ENCODE peak calls at places on chromosomes 1 and 21, in eight cellular contexts. One of them, this sample, is unnamed.
A peak's percentile ranks its signal among the peaks of the same experiment; 100 is the strongest.

GRCh38 chr1:75999034-75999433 is 66.8 kb upstream of the ASB17 start:
- DNase-seq in suprapubic skin: no peak
- DNase-seq in upper lobe of right lung: no peak
- DNase-seq in H9: no peak
- DNase-seq in cardiac muscle cell: no peak
- DNase-seq in lower lobe of right lung: no peak
- DNase-seq in left ventricle myocardium inferior: no peak
- DNase-seq in AG09309: no peak
- DNase-seq in this sample: no peak

GRCh38 chr21:27564684-27565280 is 597.9 kb upstream of the ADAMTS5 start:
- DNase-seq in AG09309: no peak
- DNase-seq in cardiac muscle cell: peak; percentile 71
- DNase-seq in upper lobe of right lung: no peak
- DNase-seq in H9: peak; percentile 38
- DNase-seq in lower lobe of right lung: no peak
- DNase-seq in left ventricle myocardium inferior: peak; percentile 23
- DNase-seq in suprapubic skin: no peak
- DNase-seq in this sample: no peak

GRCh38 chr1:246753670-246754535 is 29.7 kb downstream of the SCCPDH start:
- DNase-seq in suprapubic skin: peak; percentile 67
- DNase-seq in H9: peak; percentile 88
- DNase-seq in cardiac muscle cell: peak; percentile 68
- DNase-seq in left ventricle myocardium inferior: peak; percentile 44
- DNase-seq in AG09309: peak; percentile 16
- DNase-seq in upper lobe of right lung: no peak
- DNase-seq in lower lobe of right lung: no peak
- DNase-seq in this sample: peak; percentile 53

GRCh38 chr1:206703647-206704046 is 18.9 kb downstream of the MAPKAPK2 start:
- DNase-seq in AG09309: no peak
- DNase-seq in upper lobe of right lung: peak; percentile 43
- DNase-seq in suprapubic skin: peak; percentile 19
- DNase-seq in cardiac muscle cell: no peak
- DNase-seq in left ventricle myocardium inferior: no peak
- DNase-seq in lower lobe of right lung: no peak
- DNase-seq in H9: no peak
- DNase-seq in this sample: no peak

GRCh38 chr1:196466656-196467055 is 141.6 kb downstream of the KCNT2 start:
- DNase-seq in H9: no peak
- DNase-seq in lower lobe of right lung: no peak
- DNase-seq in suprapubic skin: no peak
- DNase-seq in cardiac muscle cell: no peak
- DNase-seq in upper lobe of right lung: no peak
- DNase-seq in AG09309: peak; percentile 13
- DNase-seq in left ventricle myocardium inferior: no peak
- DNase-seq in this sample: no peak

GRCh38 chr1:113396585-113396984 is 6.3 kb downstream of the MAGI3 start:
- DNase-seq in AG09309: peak; percentile 45
- DNase-seq in left ventricle myocardium inferior: no peak
- DNase-seq in cardiac muscle cell: peak; percentile 48
- DNase-seq in H9: no peak
- DNase-seq in upper lobe of right lung: no peak
- DNase-seq in suprapubic skin: no peak
- DNase-seq in lower lobe of right lung: no peak
- DNase-seq in this sample: no peak

GRCh38 chr1:78038071-78038470 is 7.7 kb upstream of the GIPC2 start:
- DNase-seq in cardiac muscle cell: peak; percentile 38
- DNase-seq in upper lobe of right lung: no peak
- DNase-seq in suprapubic skin: no peak
- DNase-seq in left ventricle myocardium inferior: no peak
- DNase-seq in lower lobe of right lung: no peak
- DNase-seq in AG09309: no peak
- DNase-seq in H9: no peak
- DNase-seq in this sample: no peak

GRCh38 chr1:176111835-176112234 is 95.3 kb downstream of the COP1 start:
- DNase-seq in cardiac muscle cell: no peak
- DNase-seq in left ventricle myocardium inferior: no peak
- DNase-seq in suprapubic skin: no peak
- DNase-seq in upper lobe of right lung: no peak
- DNase-seq in lower lobe of right lung: no peak
- DNase-seq in AG09309: no peak
- DNase-seq in H9: no peak
- DNase-seq in this sample: no peak

GRCh38 chr1:58290685-58291372 is 255.7 kb downstream of the OMA1 start:
- DNase-seq in H9: peak; percentile 69
- DNase-seq in cardiac muscle cell: peak; percentile 32
- DNase-seq in lower lobe of right lung: no peak
- DNase-seq in suprapubic skin: no peak
- DNase-seq in left ventricle myocardium inferior: no peak
- DNase-seq in AG09309: no peak
- DNase-seq in upper lobe of right lung: no peak
- DNase-seq in this sample: no peak

GRCh38 chr1:113660053-113660452 is 99.2 kb downstream of the PHTF1 start:
- DNase-seq in AG09309: no peak
- DNase-seq in cardiac muscle cell: no peak
- DNase-seq in suprapubic skin: no peak
- DNase-seq in lower lobe of right lung: no peak
- DNase-seq in H9: no peak
- DNase-seq in upper lobe of right lung: no peak
- DNase-seq in left ventricle myocardium inferior: no peak
- DNase-seq in this sample: no peak

GRCh38 chr1:92748138-92748537 is 36.8 kb downstream of the EVI5 start:
- DNase-seq in H9: no peak
- DNase-seq in left ventricle myocardium inferior: no peak
- DNase-seq in cardiac muscle cell: no peak
- DNase-seq in lower lobe of right lung: no peak
- DNase-seq in upper lobe of right lung: no peak
- DNase-seq in suprapubic skin: no peak
- DNase-seq in AG09309: no peak
- DNase-seq in this sample: no peak

GRCh38 chr1:152313970-152314369 is 11.1 kb downstream of the FLG start:
- DNase-seq in AG09309: no peak
- DNase-seq in lower lobe of right lung: no peak
- DNase-seq in left ventricle myocardium inferior: no peak
- DNase-seq in upper lobe of right lung: no peak
- DNase-seq in suprapubic skin: no peak
- DNase-seq in H9: no peak
- DNase-seq in cardiac muscle cell: no peak
- DNase-seq in this sample: no peak

GRCh38 chr1:243397613-243398321 is 141.9 kb downstream of the SDCCAG8 start:
- DNase-seq in lower lobe of right lung: no peak
- DNase-seq in suprapubic skin: no peak
- DNase-seq in AG09309: no peak
- DNase-seq in upper lobe of right lung: no peak
- DNase-seq in H9: no peak
- DNase-seq in cardiac muscle cell: no peak
- DNase-seq in left ventricle myocardium inferior: no peak
- DNase-seq in this sample: no peak

GRCh38 chr21:35394634-35395369 is 345.7 kb upstream of the RUNX1 start:
- DNase-seq in lower lobe of right lung: no peak
- DNase-seq in H9: no peak
- DNase-seq in upper lobe of right lung: no peak
- DNase-seq in suprapubic skin: no peak
- DNase-seq in AG09309: no peak
- DNase-seq in cardiac muscle cell: no peak
- DNase-seq in left ventricle myocardium inferior: no peak
- DNase-seq in this sample: no peak

GRCh38 chr1:55046871-55047270 is 7.5 kb downstream of the PCSK9 start:
- DNase-seq in left ventricle myocardium inferior: no peak
- DNase-seq in H9: no peak
- DNase-seq in AG09309: no peak
- DNase-seq in suprapubic skin: no peak
- DNase-seq in upper lobe of right lung: no peak
- DNase-seq in lower lobe of right lung: no peak
- DNase-seq in cardiac muscle cell: no peak
- DNase-seq in this sample: no peak

GRCh38 chr1:112618721-112619517 is at the start of gene ST7L:
- DNase-seq in cardiac muscle cell: peak; percentile 81
- DNase-seq in upper lobe of right lung: peak; percentile 87
- DNase-seq in lower lobe of right lung: peak; percentile 77
- DNase-seq in H9: peak; percentile 69
- DNase-seq in AG09309: no peak
- DNase-seq in suprapubic skin: peak; percentile 85
- DNase-seq in left ventricle myocardium inferior: peak; percentile 78
- DNase-seq in this sample: peak; percentile 47

GRCh38 chr1:202237052-202237451 is 43.5 kb downstream of the LGR6 start:
- DNase-seq in left ventricle myocardium inferior: no peak
- DNase-seq in cardiac muscle cell: peak; percentile 36
- DNase-seq in suprapubic skin: no peak
- DNase-seq in lower lobe of right lung: no peak
- DNase-seq in AG09309: no peak
- DNase-seq in upper lobe of right lung: peak; percentile 65
- DNase-seq in H9: peak; percentile 93
- DNase-seq in this sample: no peak
- TF ChIP-seq CTCF in left ventricle myocardium inferior: peak; percentile 56
- TF ChIP-seq CTCF in cardiac muscle cell: peak; percentile 60
- TF ChIP-seq CTCF in suprapubic skin: no peak
- TF ChIP-seq CTCF in lower lobe of right lung: peak; percentile 42
- TF ChIP-seq CTCF in AG09309: peak; percentile 51
- TF ChIP-seq CTCF in upper lobe of right lung: peak; percentile 34
- TF ChIP-seq CTCF in H9: peak; percentile 87
- TF ChIP-seq CTCF in this sample: no peak

GRCh38 chr1:224640018-224640417 is 23.9 kb downstream of the CNIH3 start:
- DNase-seq in upper lobe of right lung: no peak
- DNase-seq in cardiac muscle cell: no peak
- DNase-seq in lower lobe of right lung: no peak
- DNase-seq in suprapubic skin: no peak
- DNase-seq in H9: no peak
- DNase-seq in left ventricle myocardium inferior: no peak
- DNase-seq in AG09309: no peak
- DNase-seq in this sample: no peak

GRCh38 chr1:224640587-224640986 is 24.5 kb downstream of the CNIH3 start:
- DNase-seq in AG09309: no peak
- DNase-seq in lower lobe of right lung: no peak
- DNase-seq in cardiac muscle cell: no peak
- DNase-seq in suprapubic skin: no peak
- DNase-seq in upper lobe of right lung: no peak
- DNase-seq in H9: no peak
- DNase-seq in left ventricle myocardium inferior: no peak
- DNase-seq in this sample: no peak

GRCh38 chr1:224639426-224639975 is 23.4 kb downstream of the CNIH3 start:
- DNase-seq in AG09309: no peak
- DNase-seq in cardiac muscle cell: no peak
- DNase-seq in lower lobe of right lung: no peak
- DNase-seq in left ventricle myocardium inferior: no peak
- DNase-seq in H9: no peak
- DNase-seq in upper lobe of right lung: no peak
- DNase-seq in suprapubic skin: no peak
- DNase-seq in this sample: no peak

GRCh38 chr1:224643653-224644052 is 27.5 kb downstream of the CNIH3 start:
- DNase-seq in lower lobe of right lung: no peak
- DNase-seq in cardiac muscle cell: no peak
- DNase-seq in upper lobe of right lung: no peak
- DNase-seq in AG09309: no peak
- DNase-seq in H9: peak; percentile 50
- DNase-seq in suprapubic skin: no peak
- DNase-seq in left ventricle myocardium inferior: no peak
- DNase-seq in this sample: no peak

GRCh38 chr1:224641030-224641429 is 24.9 kb downstream of the CNIH3 start:
- DNase-seq in left ventricle myocardium inferior: no peak
- DNase-seq in cardiac muscle cell: no peak
- DNase-seq in upper lobe of right lung: no peak
- DNase-seq in lower lobe of right lung: no peak
- DNase-seq in AG09309: no peak
- DNase-seq in suprapubic skin: no peak
- DNase-seq in H9: peak; percentile 76
- DNase-seq in this sample: no peak
- TF ChIP-seq CTCF in left ventricle myocardium inferior: no peak
- TF ChIP-seq CTCF in cardiac muscle cell: no peak
- TF ChIP-seq CTCF in upper lobe of right lung: no peak
- TF ChIP-seq CTCF in lower lobe of right lung: no peak
- TF ChIP-seq CTCF in AG09309: no peak
- TF ChIP-seq CTCF in suprapubic skin: no peak
- TF ChIP-seq CTCF in H9: peak; percentile 62
- TF ChIP-seq CTCF in this sample: no peak

GRCh38 chr1:96842215-96842614 is 120.6 kb downstream of the PTBP2 start:
- DNase-seq in upper lobe of right lung: no peak
- DNase-seq in AG09309: no peak
- DNase-seq in H9: no peak
- DNase-seq in cardiac muscle cell: peak; percentile 37
- DNase-seq in lower lobe of right lung: no peak
- DNase-seq in left ventricle myocardium inferior: no peak
- DNase-seq in suprapubic skin: no peak
- DNase-seq in this sample: no peak
- TF ChIP-seq CTCF in upper lobe of right lung: no peak
- TF ChIP-seq CTCF in AG09309: peak; percentile 12
- TF ChIP-seq CTCF in H9: peak; percentile 51
- TF ChIP-seq CTCF in cardiac muscle cell: peak; percentile 35
- TF ChIP-seq CTCF in lower lobe of right lung: no peak
- TF ChIP-seq CTCF in left ventricle myocardium inferior: no peak
- TF ChIP-seq CTCF in suprapubic skin: no peak
- TF ChIP-seq CTCF in this sample: no peak

DNA sequence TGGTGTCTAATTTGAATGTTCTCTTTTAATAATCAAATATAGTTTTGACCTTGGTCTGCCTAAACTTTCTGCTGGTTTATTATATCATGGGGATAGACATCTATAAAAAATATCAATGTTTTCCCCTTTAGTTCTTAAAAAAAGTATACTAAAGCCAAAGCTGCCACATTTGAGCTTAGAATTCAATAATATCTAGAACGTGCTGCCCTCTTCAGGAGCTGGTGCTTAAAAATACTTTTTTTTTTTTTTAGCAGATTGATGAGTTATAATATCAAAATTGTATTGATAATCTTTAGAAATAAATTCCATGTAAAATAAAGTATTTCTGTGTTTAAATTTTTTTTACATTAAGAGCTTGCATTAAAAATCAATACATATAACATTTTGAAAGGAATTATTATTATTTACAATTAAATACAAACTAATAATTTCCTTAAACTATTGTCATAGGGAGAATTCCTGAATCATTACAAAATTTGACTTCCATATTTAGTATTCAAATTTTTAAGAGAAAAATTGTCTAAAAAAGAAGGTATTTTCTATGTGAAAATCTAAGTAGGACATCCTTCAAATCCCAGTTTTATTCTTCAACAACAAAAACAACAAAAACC is 40.1 kb upstream of the ADGRL2 start:
- DNase-seq in AG09309: peak; percentile 7
- DNase-seq in left ventricle myocardium inferior: no peak
- DNase-seq in cardiac muscle cell: peak; percentile 61
- DNase-seq in H9: no peak
- DNase-seq in suprapubic skin: no peak
- DNase-seq in upper lobe of right lung: no peak
- DNase-seq in lower lobe of right lung: no peak
- DNase-seq in this sample: no peak
- TF ChIP-seq CTCF in AG09309: peak; percentile 44
- TF ChIP-seq CTCF in left ventricle myocardium inferior: peak; percentile 52
- TF ChIP-seq CTCF in cardiac muscle cell: peak; percentile 45
- TF ChIP-seq CTCF in H9: peak; percentile 50
- TF ChIP-seq CTCF in suprapubic skin: no peak
- TF ChIP-seq CTCF in upper lobe of right lung: peak; percentile 35
- TF ChIP-seq CTCF in lower lobe of right lung: peak; percentile 24
- TF ChIP-seq CTCF in this sample: no peak

This sample was measured in CD14-positive monocyte.